ENCODE peak calls at places on chromosomes 16 and 17, in four cellular contexts. Q, O, F and C are unnamed samples.
A peak's percentile ranks its signal among the peaks of the same experiment; 100 is the strongest.

GRCh38 chr16:69851491-69852240 is 89.5 kb downstream of the WWP2 start:
- DNase-seq in F (no peak), Q (peak; percentile 19), O (no peak), C (no peak)

GRCh38 chr17:48728232-48729231 is at the start of gene HOXB13:
- DNase-seq in O (no peak), Q (peak; percentile 47), F (peak; percentile 27), C (peak; percentile 53)

GRCh38 chr16:49706620-49707355 is 149.1 kb downstream of the ZNF423 start:
- DNase-seq in O (no peak), Q (no peak), F (no peak), C (no peak)

GRCh38 chr17:28384281-28385036 is 13.0 kb downstream of the SARM1 start:
- DNase-seq in O (no peak), F (peak; percentile 42), Q (no peak), C (no peak)

GRCh38 chr17:45036696-45037095 is 14.7 kb downstream of the DCAKD start:
- DNase-seq in O (no peak), F (no peak), Q (no peak), C (no peak)

GRCh38 chr16:17519041-17519440 is 48.3 kb upstream of the XYLT1 start:
- DNase-seq in Q (no peak), F (no peak), O (peak; percentile 57), C (no peak)

GRCh38 chr16:71479420-71479819 is 9.7 kb downstream of the ZNF19 start:
- DNase-seq in F (no peak), O (peak; percentile 26), Q (peak; percentile 66), C (peak; percentile 10)

GRCh38 chr17:7729841-7730240 is 12.3 kb downstream of the DNAH2 start:
- DNase-seq in Q (no peak), O (no peak), F (no peak), C (no peak)

GRCh38 chr17:44608732-44609435 is 47.4 kb upstream of the MEIOC start:
- DNase-seq in Q (no peak), O (no peak), F (no peak), C (peak; percentile 60)

GRCh38 chr16:2473999-2474876 is 689 bp upstream of the TBC1D24 start:
- DNase-seq in Q (peak; percentile 39), O (no peak), F (peak; percentile 61), C (no peak)

GRCh38 chr16:58556678-58557077 is 41.4 kb downstream of the SETD6 start:
- DNase-seq in F (no peak), Q (no peak), O (peak; percentile 22), C (no peak)

GRCh38 chr16:84643180-84643583 is 5.1 kb upstream of the KLHL36 start:
- DNase-seq in O (peak; percentile 92), F (peak; percentile 68), Q (peak; percentile 92), C (peak; percentile 73)